ENCODE peak calls at places on chromosomes 16 and 17, in five cellular contexts. D is stimulated activated CD8-positive, alpha-beta memory T cell treated with anti-CD3 and anti-CD28 coated beads, Interleukin-12 subunit alpha, Interleukin-12 subunit beta, amount 100 ng/mL, for 1 hour; G is aorta; S is PC-3; M is Panc1. I is an unnamed sample.

GRCh38 chr17:82931696-82932060 is 91.9 kb upstream of the ZNF750 start:
- DNase-seq in G (peak; percentile 85), M (no peak), D (no peak), S (peak; percentile 29), I (no peak)

GRCh38 chr17:76678330-76678729 is 32.4 kb downstream of the MXRA7 start:
- DNase-seq in M (no peak), G (no peak), D (no peak), S (no peak), I (no peak)

GRCh38 chr17:52035336-52035915 is 123.1 kb downstream of the CA10 start:
- DNase-seq in S (no peak), M (no peak), D (no peak), G (no peak), I (no peak)

GRCh38 chr17:38745545-38745944 is 2.6 kb downstream of the PCGF2 start:
- DNase-seq in D (no peak), S (no peak), G (peak; percentile 52), M (no peak), I (no peak)

GRCh38 chr17:34246436-34246835 is 8.6 kb upstream of the CCL2 start:
- DNase-seq in D (no peak), G (no peak), S (no peak), M (no peak), I (no peak)

GRCh38 chr16:49556252-49557069 is 182.9 kb downstream of the C16orf78 start:
- DNase-seq in S (peak; percentile 28), M (no peak), D (no peak), G (no peak), I (no peak)

GRCh38 chr17:2449486-2449885 is 48.6 kb upstream of the MNT start:
- DNase-seq in M (no peak), G (no peak), S (no peak), D (no peak), I (no peak)

GRCh38 chr17:50114849-50115357 is 15.1 kb downstream of the SAMD14 start:
- DNase-seq in D (no peak), G (no peak), M (no peak), S (peak; percentile 84), I (no peak)

GRCh38 chr16:55656695-55657092 is 906 bp downstream of the SLC6A2 start:
- DNase-seq in G (no peak), M (no peak), S (no peak), D (no peak), I (no peak)

GRCh38 chr16:8882041-8882617 is at the start of gene LITAFD:
- DNase-seq in S (no peak), D (no peak), G (peak; percentile 28), M (no peak), I (no peak)

GRCh38 chr16:85514601-85515318 is 98.4 kb upstream of the GSE1 start:
- DNase-seq in G (peak; percentile 91), S (peak; percentile 84), M (peak; percentile 28), D (no peak), I (no peak)

GRCh38 chr16:85607331-85607765 is 5.8 kb upstream of the GSE1 start:
- DNase-seq in D (no peak), M (no peak), S (no peak), G (no peak), I (no peak)

GRCh38 chr16:80804451-80805383 is at the start of gene CDYL2:
- DNase-seq in M (no peak), S (peak; percentile 57), D (no peak), G (peak; percentile 52), I (no peak)

GRCh38 chr16:68345958-68346635 is 35.3 kb downstream of the PRMT7 start:
- DNase-seq in D (no peak), M (no peak), G (no peak), S (no peak), I (no peak)

GRCh38 chr17:66347661-66348604 is 45.5 kb downstream of the PRKCA start:
- DNase-seq in M (no peak), G (no peak), D (no peak), S (peak; percentile 83), I (no peak)

GRCh38 chr17:42453544-42453943 is 5.1 kb upstream of the ATP6V0A1 start:
- DNase-seq in M (no peak), S (no peak), G (no peak), D (no peak), I (no peak)

GRCh38 chr16:83403751-83404150 is 404.0 kb upstream of the HSBP1 start:
- DNase-seq in S (no peak), D (no peak), M (no peak), G (no peak), I (no peak)

GRCh38 chr17:332558-333322 is 19.9 kb downstream of the RPH3AL start:
- DNase-seq in M (no peak), S (no peak), G (peak; percentile 54), D (no peak), I (no peak)

GRCh38 chr16:12078405-12079245 is 102.1 kb downstream of the SNX29 start:
- DNase-seq in D (no peak), M (no peak), S (no peak), G (peak; percentile 27), I (no peak)

GRCh38 chr17:7523033-7523432 is 25.8 kb upstream of the TNFSF12 start:
- DNase-seq in D (peak; percentile 33), S (peak; percentile 3), G (no peak), M (no peak), I (no peak)

GRCh38 chr16:67833035-67833417 is 9.1 kb upstream of the THAP11 start:
- DNase-seq in D (no peak), G (no peak), S (peak; percentile 68), M (no peak), I (no peak)

GRCh38 chr16:25051446-25052160 is 36.4 kb upstream of the ARHGAP17 start:
- DNase-seq in G (no peak), S (peak; percentile 13), M (no peak), D (no peak), I (no peak)

GRCh38 chr17:3978421-3979275 is 14.4 kb upstream of the ATP2A3 start:
- DNase-seq in S (peak; percentile 59), G (peak; percentile 54), M (no peak), D (no peak), I (no peak)

GRCh38 chr16:4403133-4403949 is 13.1 kb downstream of the CORO7 start:
- DNase-seq in S (no peak), G (no peak), M (no peak), D (no peak), I (no peak)